ENCODE peak calls at places on chromosome 11, in four cellular contexts. Z is HTR-8/SVneo; O is heart left ventricle; Y is activated naive CD4-positive, alpha-beta T cell treated with anti-CD3 and anti-CD28 coated beads, Interleukin-2, amount 10 ng/mL, durations not matched to agents 7 days and 5 days. Q is an unnamed sample.

GRCh38 chr11:16604784-16605439 is 133.5 kb upstream of the C11orf58 start:
- DNase-seq in Z (no peak), O (peak), Y (no peak), Q (peak)

GRCh38 chr11:1234771-1235614 is 12.1 kb downstream of the MUC5B start:
- DNase-seq in Z (no peak), O (peak), Y (peak), Q (no peak)

GRCh38 chr11:65522640-65523322 is 2.1 kb upstream of the SCYL1 start:
- DNase-seq in Z (no peak), O (no peak), Y (no peak), Q (no peak)

GRCh38 chr11:13386567-13386966 is 76.5 kb downstream of the BTBD10 start:
- DNase-seq in Z (no peak), O (no peak), Y (no peak), Q (no peak)

GRCh38 chr11:33774356-33775063 is at the start of gene FBXO3:
- DNase-seq in Z (peak), O (peak), Y (peak), Q (peak)

GRCh38 chr11:78069465-78069864 is 5.8 kb downstream of the THRSP start:
- DNase-seq in Z (no peak), O (no peak), Y (no peak), Q (no peak)

GRCh38 chr11:46827995-46828394 is 18.1 kb downstream of the CKAP5 start:
- DNase-seq in Z (no peak), O (no peak), Y (no peak), Q (no peak)

GRCh38 chr11:124892750-124893454 is 4.8 kb downstream of the ROBO4 start:
- DNase-seq in Z (no peak), O (no peak), Y (no peak), Q (no peak)

GRCh38 chr11:13972033-13972910 is 9.7 kb downstream of the SPON1 start:
- DNase-seq in Z (no peak), O (no peak), Y (no peak), Q (no peak)

GRCh38 chr11:100857236-100858005 is 170.3 kb downstream of the ARHGAP42 start:
- DNase-seq in Z (no peak), O (no peak), Y (no peak), Q (no peak)

GRCh38 chr11:75450826-75451783 is 18.1 kb upstream of the KLHL35 start:
- DNase-seq in Z (no peak), O (peak), Y (peak), Q (no peak)

GRCh38 chr11:79236541-79236971 is 204.3 kb downstream of the TENM4 start:
- DNase-seq in Z (no peak), O (no peak), Y (no peak), Q (no peak)

GRCh38 chr11:11504071-11504470 is 117.7 kb downstream of the GALNT18 start:
- DNase-seq in Z (no peak), O (no peak), Y (no peak), Q (no peak)

GRCh38 chr11:70650075-70650909 is 252.0 kb downstream of the CTTN start:
- DNase-seq in Z (peak), O (no peak), Y (peak), Q (peak)

Q was measured in LoVo.